ENCODE peak calls at places on chromosome 6, in seven cellular contexts. A is IMR-90, T is mesendoderm, M is H9, J is H1, E is mesenchymal stem cell, B is neuronal stem cell. H is an unnamed sample.

GRCh38 chr6:103872683-103873082 is 987.0 kb downstream of the HACE1 start:
- DNase-seq in A (no peak), T (peak; percentile 64), M (no peak), J (no peak), E (no peak), B (peak; percentile 32), H (no peak)

GRCh38 chr6:11692451-11693376 is 85.9 kb downstream of the ADTRP start:
- DNase-seq in A (no peak), T (peak; percentile 57), M (no peak), J (no peak), E (no peak), B (no peak), H (no peak)

GRCh38 chr6:87971605-87972262 is 75.9 kb upstream of the SPACA1 start:
- DNase-seq in A (no peak), T (no peak), M (no peak), J (no peak), E (no peak), B (no peak), H (peak; percentile 5)

GRCh38 chr6:167508919-167509852 is 184.3 kb downstream of the TTLL2 start:
- DNase-seq in A (no peak), T (no peak), M (no peak), J (no peak), E (no peak), B (no peak), H (no peak)

GRCh38 chr6:132199343-132199742 is 201.9 kb downstream of the MOXD1 start:
- DNase-seq in A (peak; percentile 90), T (no peak), M (no peak), J (no peak), E (no peak), B (no peak), H (no peak)

GRCh38 chr6:106591111-106591825 is 38.0 kb downstream of the RTN4IP1 start:
- DNase-seq in A (peak; percentile 88), T (peak; percentile 44), M (no peak), J (no peak), E (peak; percentile 70), B (no peak), H (peak; percentile 66)

GRCh38 chr6:73290435-73290834 is 27.4 kb upstream of the KHDC1 start:
- DNase-seq in A (peak; percentile 58), T (no peak), M (no peak), J (no peak), E (peak; percentile 40), B (no peak), H (no peak)

GRCh38 chr6:45491874-45492273 is 114.1 kb upstream of the SUPT3H start:
- DNase-seq in A (no peak), T (no peak), M (no peak), J (no peak), E (no peak), B (no peak), H (no peak)

GRCh38 chr6:53691252-53691651 is 25.7 kb upstream of the KLHL31 start:
- DNase-seq in A (no peak), T (no peak), M (no peak), J (no peak), E (no peak), B (no peak), H (no peak)

GRCh38 chr6:161066511-161066910 is 74.9 kb downstream of the MAP3K4 start:
- DNase-seq in A (peak; percentile 15), T (peak; percentile 48), M (no peak), J (no peak), E (no peak), B (no peak), H (no peak)

GRCh38 chr6:169618526-169619490 is 83.0 kb downstream of the WDR27 start:
- DNase-seq in A (peak; percentile 97), T (peak; percentile 33), M (no peak), J (no peak), E (peak; percentile 61), B (no peak), H (no peak)

GRCh38 chr6:19734519-19734918 is 102.7 kb upstream of the ID4 start:
- DNase-seq in A (no peak), T (no peak), M (no peak), J (no peak), E (no peak), B (peak; percentile 58), H (no peak)

GRCh38 chr6:14638562-14638931 is 521.0 kb downstream of the CD83 start:
- DNase-seq in A (no peak), T (no peak), M (no peak), J (no peak), E (no peak), B (no peak), H (no peak)
- H2BK5ac ChIP-seq in A (no peak overlapping the region), T (peak overlapping the region; percentile 43), M (no peak overlapping the region), J (peak overlapping the region; percentile 3), E (no peak overlapping the region), B (no peak overlapping the region), H (no peak overlapping the region)

GRCh38 chr6:117351521-117351920 is 74.2 kb downstream of the ROS1 start:
- DNase-seq in A (no peak), T (no peak), M (no peak), J (no peak), E (no peak), B (no peak), H (no peak)
- H2BK5ac ChIP-seq in A (no peak overlapping the region), T (no peak overlapping the region), M (no peak overlapping the region), J (no peak overlapping the region), E (no peak overlapping the region), B (no peak overlapping the region), H (no peak overlapping the region)

GRCh38 chr6:111614833-111615582 is 9.3 kb upstream of the TRAF3IP2 start:
- DNase-seq in A (no peak), T (peak; percentile 75), M (peak; percentile 87), J (no peak), E (peak; percentile 31), B (no peak), H (no peak)
- H2BK5ac ChIP-seq in A (no peak overlapping the region), T (no peak overlapping the region), M (no peak overlapping the region), J (no peak overlapping the region), E (no peak overlapping the region), B (no peak overlapping the region), H (no peak overlapping the region)

DNA sequence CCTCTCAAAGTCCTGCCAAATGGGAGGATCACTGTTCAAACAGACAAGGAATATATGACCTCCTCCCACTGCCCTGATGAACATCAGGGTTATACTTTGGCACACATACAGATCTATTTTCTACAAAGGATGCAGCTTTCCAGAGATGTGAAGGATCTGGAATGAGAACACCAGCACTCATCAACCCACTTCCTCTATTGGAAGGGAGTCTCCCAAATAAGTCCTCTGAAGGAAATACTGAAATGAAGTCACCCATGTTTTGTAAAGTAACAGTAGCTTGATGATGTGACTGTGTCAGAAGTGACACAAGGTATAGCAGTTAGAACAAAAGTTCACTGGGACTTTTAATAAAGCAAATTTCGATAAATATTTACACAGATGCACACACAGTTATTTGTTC is 104.9 kb downstream of the OGFRL1 start:
- DNase-seq in A (peak; percentile 39), T (no peak), M (no peak), J (no peak), E (peak; percentile 68), B (no peak), H (no peak)
- H2BK5ac ChIP-seq in A (peak overlapping the region; percentile 75), T (no peak overlapping the region), M (no peak overlapping the region), J (no peak overlapping the region), E (no peak overlapping the region), B (no peak overlapping the region), H (no peak overlapping the region)

GRCh38 chr6:56144538-56145324 is 102.6 kb downstream of the COL21A1 start:
- DNase-seq in A (peak; percentile 64), T (no peak), M (no peak), J (no peak), E (peak; percentile 54), B (no peak), H (no peak)
- H2BK5ac ChIP-seq in A (no peak overlapping the region), T (no peak overlapping the region), M (no peak overlapping the region), J (no peak overlapping the region), E (no peak overlapping the region), B (no peak overlapping the region), H (no peak overlapping the region)

DNA sequence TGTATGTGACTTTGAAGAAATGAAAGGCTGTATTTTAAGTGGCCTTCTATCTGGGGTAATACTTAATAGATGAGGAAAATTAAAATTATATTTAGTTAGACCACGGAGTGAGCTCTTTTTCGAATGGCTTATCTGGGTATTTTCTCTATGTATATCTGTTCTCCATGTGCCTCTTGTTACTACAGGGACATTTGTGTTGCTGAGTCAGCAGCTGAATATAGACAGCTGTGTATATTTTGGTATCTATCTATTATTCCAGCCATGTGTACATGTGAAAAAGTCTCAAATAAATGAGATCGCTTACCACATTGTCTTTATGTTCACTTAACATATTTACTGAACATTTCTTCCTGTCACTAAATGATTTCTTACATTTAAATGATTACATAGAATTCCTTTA is 57.2 kb downstream of the TMEM200A start:
- DNase-seq in A (peak; percentile 22), T (no peak), M (no peak), J (no peak), E (no peak), B (no peak), H (no peak)
- H2BK5ac ChIP-seq in A (no peak overlapping the region), T (no peak overlapping the region), M (no peak overlapping the region), J (no peak overlapping the region), E (no peak overlapping the region), B (no peak overlapping the region), H (no peak overlapping the region)

GRCh38 chr6:89612121-89612520 is 26.4 kb downstream of the LYRM2 start:
- DNase-seq in A (no peak), T (peak; percentile 51), M (peak; percentile 62), J (peak; percentile 9), E (no peak), B (no peak), H (no peak)
- H2BK5ac ChIP-seq in A (no peak overlapping the region), T (no peak overlapping the region), M (no peak overlapping the region), J (no peak overlapping the region), E (no peak overlapping the region), B (no peak overlapping the region), H (no peak overlapping the region)